ENCODE peak calls at places on chromosomes 12 and 14, in seven cellular contexts. One of them, this sample, is unnamed.

GRCh38 chr14:22848391-22849164 is 12.2 kb downstream of the MMP14 start:
- DNase-seq in PC-3: no peak
- DNase-seq in NCI-H2081: no peak
- DNase-seq in fibroblast of mammary gland: peak
- DNase-seq in left ventricle myocardium inferior: peak
- DNase-seq in choroid plexus epithelial cell: peak
- DNase-seq in HTR-8/SVneo: no peak
- DNase-seq in this sample: peak

GRCh38 chr14:71324767-71325272 is 417.6 kb downstream of the PCNX1 start:
- DNase-seq in PC-3: no peak
- DNase-seq in NCI-H2081: no peak
- DNase-seq in fibroblast of mammary gland: peak
- DNase-seq in left ventricle myocardium inferior: no peak
- DNase-seq in choroid plexus epithelial cell: peak
- DNase-seq in HTR-8/SVneo: peak
- DNase-seq in this sample: no peak

GRCh38 chr12:116420476-116420875 is 138.7 kb upstream of the MAP1LC3B2 start:
- DNase-seq in PC-3: no peak
- DNase-seq in NCI-H2081: no peak
- DNase-seq in fibroblast of mammary gland: no peak
- DNase-seq in left ventricle myocardium inferior: no peak
- DNase-seq in choroid plexus epithelial cell: no peak
- DNase-seq in HTR-8/SVneo: no peak
- DNase-seq in this sample: no peak

GRCh38 chr12:55874465-55874864 is 31.7 kb upstream of the MMP19 start:
- DNase-seq in PC-3: no peak
- DNase-seq in NCI-H2081: no peak
- DNase-seq in fibroblast of mammary gland: no peak
- DNase-seq in left ventricle myocardium inferior: no peak
- DNase-seq in choroid plexus epithelial cell: no peak
- DNase-seq in HTR-8/SVneo: no peak
- DNase-seq in this sample: no peak

GRCh38 chr12:76033116-76034001 is 1.8 kb upstream of the PHLDA1 start:
- DNase-seq in PC-3: peak
- DNase-seq in NCI-H2081: no peak
- DNase-seq in fibroblast of mammary gland: peak
- DNase-seq in left ventricle myocardium inferior: no peak
- DNase-seq in choroid plexus epithelial cell: peak
- DNase-seq in HTR-8/SVneo: no peak
- DNase-seq in this sample: no peak

GRCh38 chr12:1122803-1123202 is 131.8 kb downstream of the ERC1 start:
- DNase-seq in PC-3: no peak
- DNase-seq in NCI-H2081: no peak
- DNase-seq in fibroblast of mammary gland: no peak
- DNase-seq in left ventricle myocardium inferior: no peak
- DNase-seq in choroid plexus epithelial cell: peak
- DNase-seq in HTR-8/SVneo: no peak
- DNase-seq in this sample: no peak

GRCh38 chr12:22874151-22874550 is 249.2 kb downstream of the ETNK1 start:
- DNase-seq in PC-3: no peak
- DNase-seq in NCI-H2081: no peak
- DNase-seq in fibroblast of mammary gland: peak
- DNase-seq in left ventricle myocardium inferior: no peak
- DNase-seq in choroid plexus epithelial cell: no peak
- DNase-seq in HTR-8/SVneo: no peak
- DNase-seq in this sample: peak

GRCh38 chr12:26520869-26521268 is 312.1 kb downstream of the ITPR2 start:
- DNase-seq in PC-3: no peak
- DNase-seq in NCI-H2081: no peak
- DNase-seq in fibroblast of mammary gland: no peak
- DNase-seq in left ventricle myocardium inferior: no peak
- DNase-seq in choroid plexus epithelial cell: no peak
- DNase-seq in HTR-8/SVneo: no peak
- DNase-seq in this sample: no peak

GRCh38 chr14:79965896-79966295 is 245.4 kb downstream of the DIO2 start:
- DNase-seq in PC-3: peak
- DNase-seq in NCI-H2081: no peak
- DNase-seq in fibroblast of mammary gland: peak
- DNase-seq in left ventricle myocardium inferior: no peak
- DNase-seq in choroid plexus epithelial cell: peak
- DNase-seq in HTR-8/SVneo: no peak
- DNase-seq in this sample: no peak

GRCh38 chr14:59013672-59014298 is 174.7 kb upstream of the DAAM1 start:
- DNase-seq in PC-3: peak
- DNase-seq in NCI-H2081: no peak
- DNase-seq in fibroblast of mammary gland: peak
- DNase-seq in left ventricle myocardium inferior: no peak
- DNase-seq in choroid plexus epithelial cell: peak
- DNase-seq in HTR-8/SVneo: no peak
- DNase-seq in this sample: no peak

GRCh38 chr12:64412458-64412857 is 8.3 kb downstream of the XPOT start:
- DNase-seq in PC-3: no peak
- DNase-seq in NCI-H2081: no peak
- DNase-seq in fibroblast of mammary gland: peak
- DNase-seq in left ventricle myocardium inferior: no peak
- DNase-seq in choroid plexus epithelial cell: peak
- DNase-seq in HTR-8/SVneo: no peak
- DNase-seq in this sample: no peak

GRCh38 chr14:43172899-43173548 is 1334.1 kb downstream of the FSCB start:
- DNase-seq in PC-3: no peak
- DNase-seq in NCI-H2081: no peak
- DNase-seq in fibroblast of mammary gland: no peak
- DNase-seq in left ventricle myocardium inferior: no peak
- DNase-seq in choroid plexus epithelial cell: no peak
- DNase-seq in HTR-8/SVneo: no peak
- DNase-seq in this sample: no peak

GRCh38 chr14:81323621-81324400 is 76.3 kb downstream of the STON2 start:
- DNase-seq in PC-3: peak
- DNase-seq in NCI-H2081: no peak
- DNase-seq in fibroblast of mammary gland: no peak
- DNase-seq in left ventricle myocardium inferior: no peak
- DNase-seq in choroid plexus epithelial cell: no peak
- DNase-seq in HTR-8/SVneo: peak
- DNase-seq in this sample: no peak

GRCh38 chr14:103867523-103867953 is 20.2 kb upstream of the PPP1R13B start:
- DNase-seq in PC-3: no peak
- DNase-seq in NCI-H2081: peak
- DNase-seq in fibroblast of mammary gland: no peak
- DNase-seq in left ventricle myocardium inferior: peak
- DNase-seq in choroid plexus epithelial cell: no peak
- DNase-seq in HTR-8/SVneo: no peak
- DNase-seq in this sample: peak

GRCh38 chr12:105949391-105949790 is 189.4 kb downstream of the NUAK1 start:
- DNase-seq in PC-3: peak
- DNase-seq in NCI-H2081: no peak
- DNase-seq in fibroblast of mammary gland: no peak
- DNase-seq in left ventricle myocardium inferior: no peak
- DNase-seq in choroid plexus epithelial cell: no peak
- DNase-seq in HTR-8/SVneo: no peak
- DNase-seq in this sample: no peak

GRCh38 chr14:96363751-96364336 is 518 bp downstream of the GSKIP start:
- DNase-seq in PC-3: peak
- DNase-seq in NCI-H2081: peak
- DNase-seq in fibroblast of mammary gland: peak
- DNase-seq in left ventricle myocardium inferior: no peak
- DNase-seq in choroid plexus epithelial cell: peak
- DNase-seq in HTR-8/SVneo: peak
- DNase-seq in this sample: peak

GRCh38 chr12:11765817-11766794 is 116.6 kb downstream of the ETV6 start:
- DNase-seq in PC-3: no peak
- DNase-seq in NCI-H2081: no peak
- DNase-seq in fibroblast of mammary gland: peak
- DNase-seq in left ventricle myocardium inferior: no peak
- DNase-seq in choroid plexus epithelial cell: peak
- DNase-seq in HTR-8/SVneo: no peak
- DNase-seq in this sample: no peak

GRCh38 chr12:71694099-71694820 is 8.4 kb downstream of the TMEM19 start:
- DNase-seq in PC-3: no peak
- DNase-seq in NCI-H2081: no peak
- DNase-seq in fibroblast of mammary gland: no peak
- DNase-seq in left ventricle myocardium inferior: no peak
- DNase-seq in choroid plexus epithelial cell: no peak
- DNase-seq in HTR-8/SVneo: no peak
- DNase-seq in this sample: no peak

GRCh38 chr14:82537831-82538230 is 1004.2 kb upstream of the SEL1L start:
- DNase-seq in PC-3: no peak
- DNase-seq in NCI-H2081: peak
- DNase-seq in fibroblast of mammary gland: no peak
- DNase-seq in left ventricle myocardium inferior: no peak
- DNase-seq in choroid plexus epithelial cell: peak
- DNase-seq in HTR-8/SVneo: no peak
- DNase-seq in this sample: no peak

GRCh38 chr12:28171356-28172060 is 18.7 kb upstream of the CCDC91 start:
- DNase-seq in PC-3: no peak
- DNase-seq in NCI-H2081: no peak
- DNase-seq in fibroblast of mammary gland: peak
- DNase-seq in left ventricle myocardium inferior: no peak
- DNase-seq in choroid plexus epithelial cell: no peak
- DNase-seq in HTR-8/SVneo: no peak
- DNase-seq in this sample: no peak

GRCh38 chr12:69112616-69113015 is 126.8 kb upstream of the CPSF6 start:
- DNase-seq in PC-3: no peak
- DNase-seq in NCI-H2081: no peak
- DNase-seq in fibroblast of mammary gland: no peak
- DNase-seq in left ventricle myocardium inferior: no peak
- DNase-seq in choroid plexus epithelial cell: no peak
- DNase-seq in HTR-8/SVneo: no peak
- DNase-seq in this sample: no peak

GRCh38 chr14:104287301-104288009 is 149.1 kb downstream of the KIF26A start:
- DNase-seq in PC-3: no peak
- DNase-seq in NCI-H2081: no peak
- DNase-seq in fibroblast of mammary gland: no peak
- DNase-seq in left ventricle myocardium inferior: peak
- DNase-seq in choroid plexus epithelial cell: no peak
- DNase-seq in HTR-8/SVneo: no peak
- DNase-seq in this sample: peak

GRCh38 chr12:12705833-12706520 is 10.0 kb upstream of the GPR19 start:
- DNase-seq in PC-3: no peak
- DNase-seq in NCI-H2081: no peak
- DNase-seq in fibroblast of mammary gland: no peak
- DNase-seq in left ventricle myocardium inferior: no peak
- DNase-seq in choroid plexus epithelial cell: no peak
- DNase-seq in HTR-8/SVneo: no peak
- DNase-seq in this sample: no peak

GRCh38 chr12:82555699-82556098 is 131.0 kb upstream of the TMTC2 start:
- DNase-seq in PC-3: peak
- DNase-seq in NCI-H2081: no peak
- DNase-seq in fibroblast of mammary gland: no peak
- DNase-seq in left ventricle myocardium inferior: no peak
- DNase-seq in choroid plexus epithelial cell: no peak
- DNase-seq in HTR-8/SVneo: no peak
- DNase-seq in this sample: no peak

GRCh38 chr14:69634871-69635270 is 23.5 kb downstream of the SUSD6 start:
- DNase-seq in PC-3: no peak
- DNase-seq in NCI-H2081: no peak
- DNase-seq in fibroblast of mammary gland: no peak
- DNase-seq in left ventricle myocardium inferior: no peak
- DNase-seq in choroid plexus epithelial cell: no peak
- DNase-seq in HTR-8/SVneo: no peak
- DNase-seq in this sample: no peak

GRCh38 chr14:47959753-47960152 is 284.3 kb upstream of the MDGA2 start:
- DNase-seq in PC-3: peak
- DNase-seq in NCI-H2081: no peak
- DNase-seq in fibroblast of mammary gland: no peak
- DNase-seq in left ventricle myocardium inferior: no peak
- DNase-seq in choroid plexus epithelial cell: no peak
- DNase-seq in HTR-8/SVneo: no peak
- DNase-seq in this sample: no peak

GRCh38 chr12:2112401-2112800 is 59.6 kb downstream of the CACNA1C start:
- DNase-seq in PC-3: no peak
- DNase-seq in NCI-H2081: no peak
- DNase-seq in fibroblast of mammary gland: no peak
- DNase-seq in left ventricle myocardium inferior: no peak
- DNase-seq in choroid plexus epithelial cell: no peak
- DNase-seq in HTR-8/SVneo: no peak
- DNase-seq in this sample: no peak

GRCh38 chr14:21498540-21499526 is 12.3 kb downstream of the METTL3 start:
- DNase-seq in PC-3: peak
- DNase-seq in NCI-H2081: peak
- DNase-seq in fibroblast of mammary gland: peak
- DNase-seq in left ventricle myocardium inferior: no peak
- DNase-seq in choroid plexus epithelial cell: peak
- DNase-seq in HTR-8/SVneo: peak
- DNase-seq in this sample: no peak

GRCh38 chr14:86912689-86913088 is 1080.3 kb downstream of the GALC start:
- DNase-seq in PC-3: no peak
- DNase-seq in NCI-H2081: no peak
- DNase-seq in fibroblast of mammary gland: no peak
- DNase-seq in left ventricle myocardium inferior: no peak
- DNase-seq in choroid plexus epithelial cell: no peak
- DNase-seq in HTR-8/SVneo: no peak
- DNase-seq in this sample: no peak

GRCh38 chr14:100017578-100017977 is 47.6 kb upstream of the EVL start:
- DNase-seq in PC-3: no peak
- DNase-seq in NCI-H2081: no peak
- DNase-seq in fibroblast of mammary gland: peak
- DNase-seq in left ventricle myocardium inferior: no peak
- DNase-seq in choroid plexus epithelial cell: peak
- DNase-seq in HTR-8/SVneo: no peak
- DNase-seq in this sample: no peak

GRCh38 chr14:32561520-32561919 is 232.4 kb downstream of the AKAP6 start:
- DNase-seq in PC-3: peak
- DNase-seq in NCI-H2081: no peak
- DNase-seq in fibroblast of mammary gland: peak
- DNase-seq in left ventricle myocardium inferior: no peak
- DNase-seq in choroid plexus epithelial cell: peak
- DNase-seq in HTR-8/SVneo: peak
- DNase-seq in this sample: no peak

This sample was measured in aorta.